ENCODE peak calls at places on chromosome 5, in four cellular contexts. B, O, M and T are unnamed samples.

GRCh38 chr5:33588654-33589372 is 148.0 kb downstream of the TARS1 start:
- DNase-seq in M (peak), O (no peak), B (no peak), T (no peak)

GRCh38 chr5:71938886-71939285 is 168.4 kb upstream of the MAP1B start:
- DNase-seq in B (no peak), O (no peak), M (peak), T (no peak)

GRCh38 chr5:179862296-179862695 is 3.7 kb upstream of the MRNIP start:
- DNase-seq in O (no peak), B (no peak), M (no peak), T (no peak)

GRCh38 chr5:176548967-176549444 is at the start of gene CDHR2:
- DNase-seq in O (no peak), B (no peak), M (peak), T (no peak)

GRCh38 chr5:59525310-59525709 is 368.2 kb downstream of the PDE4D start:
- DNase-seq in O (no peak), M (peak), B (no peak), T (no peak)

GRCh38 chr5:74122979-74123575 is 497.1 kb downstream of the ARHGEF28 start:
- DNase-seq in B (no peak), M (no peak), O (no peak), T (no peak)

GRCh38 chr5:115432691-115433090 is 111.9 kb downstream of the FEM1C start:
- DNase-seq in B (no peak), M (no peak), O (no peak), T (no peak)

GRCh38 chr5:180596668-180597231 is 5.5 kb upstream of the SCGB3A1 start:
- DNase-seq in M (no peak), O (no peak), B (no peak), T (no peak)

GRCh38 chr5:89351975-89352374 is 469.0 kb upstream of the MEF2C start:
- DNase-seq in M (no peak), B (no peak), O (no peak), T (no peak)

GRCh38 chr5:150600951-150601773 is 39.3 kb upstream of the SYNPO start:
- DNase-seq in B (no peak), O (no peak), M (no peak), T (no peak)

GRCh38 chr5:91190333-91190680 is 192.8 kb downstream of the ARRDC3 start:
- DNase-seq in O (no peak), M (no peak), B (no peak), T (no peak)
- H3K27ac ChIP-seq in O (peak), M (peak), B (no peak), T (peak)

GRCh38 chr5:157215143-157215825 is 34.6 kb downstream of the ITK start:
- DNase-seq in O (no peak), B (no peak), M (no peak), T (no peak)
- H3K4me3 ChIP-seq in O (no peak), B (no peak), M (no peak), T (no peak)

GRCh38 chr5:79699766-79700400 is 10.2 kb downstream of the CMYA5 start:
- DNase-seq in O (no peak), B (no peak), M (no peak), T (no peak)
- H3K27ac ChIP-seq in O (no peak), B (no peak), M (peak), T (no peak)

GRCh38 chr5:154474957-154475334 is 3.1 kb downstream of the HAND1 start:
- DNase-seq in B (no peak), O (no peak), M (no peak), T (no peak)

GRCh38 chr5:154472871-154473580 is 5.0 kb downstream of the HAND1 start:
- DNase-seq in M (no peak), B (no peak), O (no peak), T (no peak)

GRCh38 chr5:154474267-154474956 is 3.6 kb downstream of the HAND1 start:
- DNase-seq in B (no peak), M (no peak), O (no peak), T (no peak)

GRCh38 chr5:154475613-154476342 is 2.2 kb downstream of the HAND1 start:
- DNase-seq in M (no peak), O (no peak), B (no peak), T (no peak)

GRCh38 chr5:154473581-154474266 is 4.3 kb downstream of the HAND1 start:
- DNase-seq in B (no peak), O (no peak), M (no peak), T (no peak)
- H3K4me3 ChIP-seq in B (no peak), O (no peak), M (no peak), T (no peak)

GRCh38 chr5:43038523-43038989 is 1.6 kb downstream of the ANXA2R start:
- DNase-seq in B (no peak), M (no peak), O (no peak), T (no peak)

GRCh38 chr5:43036409-43036808 is 3.7 kb downstream of the ANXA2R start:
- DNase-seq in O (no peak), B (no peak), M (no peak), T (no peak)

GRCh38 chr5:43037929-43038510 is 2.1 kb downstream of the ANXA2R start:
- DNase-seq in M (no peak), B (no peak), O (no peak), T (no peak)

GRCh38 chr5:43039115-43039467 is 1.0 kb downstream of the ANXA2R start:
- DNase-seq in O (no peak), B (no peak), M (no peak), T (no peak)

GRCh38 chr5:43036856-43037711 is 3.0 kb downstream of the ANXA2R start:
- DNase-seq in M (no peak), O (no peak), B (no peak), T (no peak)
- H3K27ac ChIP-seq in M (no peak), O (peak), B (peak), T (peak)

GRCh38 chr5:141850786-141851185 is 27.4 kb downstream of the PCDH1 start:
- DNase-seq in B (no peak), M (no peak), O (no peak), T (no peak)
- H3K4me3 ChIP-seq in B (peak), M (peak), O (peak), T (peak)